ENCODE peak calls at places on chromosomes 1 and 21, in seven cellular contexts. B, D, U, H, O, G and R are unnamed samples.

GRCh38 chr1:12551584-12551983 is 66.4 kb downstream of the DHRS3 start:
- DNase-seq in B (no peak), D (peak), U (no peak), H (no peak), O (no peak), G (no peak), R (no peak)

GRCh38 chr21:33025471-33026298 is at the start of gene OLIG2:
- DNase-seq in B (no peak), D (no peak), U (peak), H (peak), O (no peak), G (no peak), R (no peak)

GRCh38 chr1:182149411-182149965 is 88.0 kb upstream of the ZNF648 start:
- DNase-seq in B (no peak), D (peak), U (no peak), H (no peak), O (no peak), G (peak), R (peak)

GRCh38 chr1:158716335-158716734 is 4.2 kb downstream of the OR6K3 start:
- DNase-seq in B (no peak), D (no peak), U (no peak), H (no peak), O (no peak), G (no peak), R (peak)

GRCh38 chr1:168867941-168868634 is 139.1 kb upstream of the DPT start:
- DNase-seq in B (no peak), D (no peak), U (no peak), H (no peak), O (no peak), G (no peak), R (no peak)

GRCh38 chr1:17610713-17611112 is 71.2 kb downstream of the ARHGEF10L start:
- DNase-seq in B (no peak), D (no peak), U (no peak), H (no peak), O (no peak), G (no peak), R (no peak)

GRCh38 chr1:6996371-6996770 is 211.1 kb downstream of the CAMTA1 start:
- DNase-seq in B (no peak), D (no peak), U (no peak), H (no peak), O (no peak), G (no peak), R (no peak)

GRCh38 chr1:64969305-64970066 is 3.1 kb upstream of the JAK1 start:
- DNase-seq in B (no peak), D (no peak), U (no peak), H (no peak), O (no peak), G (no peak), R (no peak)

GRCh38 chr1:219119839-219120238 is 53.8 kb upstream of the LYPLAL1 start:
- DNase-seq in B (no peak), D (no peak), U (no peak), H (no peak), O (no peak), G (peak), R (no peak)

GRCh38 chr1:208054485-208054884 is 143.6 kb upstream of the CD34 start:
- DNase-seq in B (no peak), D (no peak), U (no peak), H (no peak), O (no peak), G (peak), R (peak)

GRCh38 chr1:241677171-241677570 is 25.1 kb downstream of the WDR64 start:
- DNase-seq in B (no peak), D (no peak), U (no peak), H (no peak), O (no peak), G (no peak), R (no peak)